ENCODE peak calls at places on chromosomes 5 and 9, in ten cellular contexts. V is NCI-H1694 treated with DMSO at 0.1 percent for 48 hours, G is lower lobe of right lung, W is SJSA1, S is endothelial cell, P is amygdala, F is NCI-H146, Z is GM10248, Q is adrenal gland, C is foreskin melanocyte. X is an unnamed sample.

GRCh38 chr5:122458278-122458872 is 146.3 kb downstream of the SNCAIP start:
- DNase-seq in V (no peak), G (no peak), W (peak), S (no peak), P (no peak), F (no peak), Z (peak), Q (peak), C (no peak), X (no peak)

GRCh38 chr5:162488077-162488476 is 420.5 kb downstream of the GABRG2 start:
- DNase-seq in V (no peak), G (no peak), W (no peak), S (no peak), P (no peak), F (no peak), Z (no peak), Q (no peak), C (no peak), X (no peak)

GRCh38 chr5:153974813-153975163 is 63.9 kb downstream of the FAM114A2 start:
- DNase-seq in V (no peak), G (no peak), W (no peak), S (no peak), P (no peak), F (no peak), Z (no peak), Q (no peak), C (no peak), X (no peak)

GRCh38 chr9:133119039-133119438 is 2.0 kb downstream of the RALGDS start:
- DNase-seq in V (no peak), G (peak), W (no peak), S (peak), P (peak), F (no peak), Z (no peak), Q (no peak), C (no peak), X (no peak)

GRCh38 chr9:126203313-126203712 is 123.3 kb upstream of the MVB12B start:
- DNase-seq in V (no peak), G (no peak), W (no peak), S (no peak), P (no peak), F (no peak), Z (no peak), Q (no peak), C (no peak), X (no peak)

GRCh38 chr5:63164838-63165237 is 586.2 kb downstream of the LRRC70 start:
- DNase-seq in V (no peak), G (no peak), W (no peak), S (no peak), P (no peak), F (no peak), Z (no peak), Q (no peak), C (no peak), X (no peak)

GRCh38 chr9:104091708-104092107 is 2.4 kb upstream of the SMC2 start:
- DNase-seq in V (no peak), G (no peak), W (peak), S (no peak), P (no peak), F (peak), Z (peak), Q (peak), C (no peak), X (no peak)

GRCh38 chr9:12554636-12555035 is 138.5 kb upstream of the TYRP1 start:
- DNase-seq in V (no peak), G (no peak), W (no peak), S (peak), P (no peak), F (peak), Z (no peak), Q (no peak), C (peak), X (no peak)

GRCh38 chr5:161219816-161220215 is 326.7 kb downstream of the GABRB2 start:
- DNase-seq in V (no peak), G (no peak), W (no peak), S (no peak), P (no peak), F (no peak), Z (no peak), Q (no peak), C (no peak), X (no peak)

GRCh38 chr9:80899208-80899607 is 790.1 kb downstream of the TLE1 start:
- DNase-seq in V (no peak), G (no peak), W (no peak), S (no peak), P (no peak), F (no peak), Z (no peak), Q (no peak), C (peak), X (no peak)

GRCh38 chr5:9596833-9597232 is 33.3 kb downstream of the TAS2R1 start:
- DNase-seq in V (no peak), G (no peak), W (peak), S (no peak), P (no peak), F (no peak), Z (no peak), Q (no peak), C (no peak), X (no peak)

GRCh38 chr9:137965177-137965795 is 87.7 kb downstream of the CACNA1B start:
- DNase-seq in V (no peak), G (peak), W (no peak), S (no peak), P (no peak), F (no peak), Z (no peak), Q (peak), C (no peak), X (no peak)

GRCh38 chr5:135392256-135392655 is 6.8 kb downstream of the MACROH2A1 start:
- DNase-seq in V (no peak), G (no peak), W (no peak), S (no peak), P (no peak), F (no peak), Z (no peak), Q (no peak), C (peak), X (no peak)

GRCh38 chr9:136940526-136941230 is 3.9 kb downstream of the FBXW5 start:
- DNase-seq in V (no peak), G (peak), W (no peak), S (no peak), P (no peak), F (no peak), Z (no peak), Q (no peak), C (no peak), X (no peak)

GRCh38 chr5:90173299-90174030 is 236.1 kb downstream of the CETN3 start:
- DNase-seq in V (no peak), G (no peak), W (no peak), S (no peak), P (no peak), F (no peak), Z (no peak), Q (no peak), C (no peak), X (no peak)

GRCh38 chr9:74006935-74007334 is 490.2 kb upstream of the RORB start:
- DNase-seq in V (no peak), G (no peak), W (no peak), S (no peak), P (no peak), F (no peak), Z (no peak), Q (no peak), C (no peak), X (no peak)

GRCh38 chr9:95273369-95274051 is 44.0 kb downstream of the FANCC start:
- DNase-seq in V (no peak), G (no peak), W (no peak), S (no peak), P (no peak), F (no peak), Z (no peak), Q (no peak), C (no peak), X (no peak)

GRCh38 chr5:74851026-74851425 is 15.2 kb downstream of the FAM169A start:
- DNase-seq in V (no peak), G (no peak), W (no peak), S (no peak), P (no peak), F (no peak), Z (no peak), Q (no peak), C (no peak), X (no peak)